ENCODE peak calls at places on chromosomes 3 and 15, in ten cellular contexts. T is HCT116; M is heart right ventricle; Z is CD8-positive, alpha-beta T cell; A is MM.1S; N is body of pancreas; S is right lobe of liver; O is psoas muscle; V is A673; P is SJSA1. U is an unnamed sample.

GRCh38 chr3:190513409-190514162 is at the start of gene IL1RAP:
- DNase-seq in T (peak; percentile 66), M (peak; percentile 92), Z (peak; percentile 76), A (peak; percentile 96), N (peak; percentile 90), S (peak; percentile 97), O (peak; percentile 94), V (peak; percentile 98), P (peak; percentile 88), U (peak; percentile 65)

GRCh38 chr15:82098674-82099073 is 52.9 kb upstream of the MEX3B start:
- DNase-seq in T (no peak), M (no peak), Z (no peak), A (no peak), N (no peak), S (no peak), O (no peak), V (no peak), P (no peak), U (no peak)

GRCh38 chr3:69086133-69086722 is 1.5 kb downstream of the ARL6IP5 start:
- DNase-seq in T (peak; percentile 72), M (peak; percentile 84), Z (peak; percentile 56), A (peak; percentile 63), N (peak; percentile 90), S (peak; percentile 84), O (peak; percentile 96), V (peak; percentile 80), P (peak; percentile 83), U (peak; percentile 78)

GRCh38 chr15:80500021-80500420 is 95.8 kb downstream of the ARNT2 start:
- DNase-seq in T (no peak), M (no peak), Z (no peak), A (no peak), N (no peak), S (no peak), O (no peak), V (no peak), P (no peak), U (no peak)

GRCh38 chr15:39627456-39628130 is 46.7 kb downstream of the THBS1 start:
- DNase-seq in T (no peak), M (no peak), Z (no peak), A (no peak), N (no peak), S (no peak), O (no peak), V (no peak), P (no peak), U (no peak)

GRCh38 chr3:168476360-168476980 is 380.7 kb upstream of the GOLIM4 start:
- DNase-seq in T (no peak), M (no peak), Z (no peak), A (no peak), N (no peak), S (no peak), O (no peak), V (no peak), P (no peak), U (no peak)

GRCh38 chr3:193883551-193883950 is 252.4 kb upstream of the HES1 start:
- DNase-seq in T (no peak), M (no peak), Z (no peak), A (no peak), N (no peak), S (no peak), O (no peak), V (no peak), P (peak; percentile 78), U (no peak)

GRCh38 chr3:193342551-193342950 is 36.0 kb downstream of the ATP13A5 start:
- DNase-seq in T (no peak), M (no peak), Z (no peak), A (no peak), N (no peak), S (no peak), O (no peak), V (no peak), P (no peak), U (no peak)

GRCh38 chr3:115804722-115805121 is 181.4 kb downstream of the GAP43 start:
- DNase-seq in T (no peak), M (no peak), Z (no peak), A (no peak), N (no peak), S (no peak), O (no peak), V (peak; percentile 33), P (no peak), U (no peak)

GRCh38 chr3:67077656-67078055 is 79.5 kb downstream of the KBTBD8 start:
- DNase-seq in T (no peak), M (no peak), Z (no peak), A (no peak), N (no peak), S (no peak), O (no peak), V (no peak), P (no peak), U (no peak)

GRCh38 chr3:129442486-129442885 is 2.5 kb downstream of the IFT122 start:
- DNase-seq in T (no peak), M (no peak), Z (no peak), A (no peak), N (no peak), S (no peak), O (no peak), V (no peak), P (no peak), U (no peak)

GRCh38 chr3:38031022-38031994 is 1.9 kb upstream of the PLCD1 start:
- DNase-seq in T (peak; percentile 31), M (no peak), Z (peak; percentile 30), A (no peak), N (no peak), S (no peak), O (peak; percentile 68), V (no peak), P (no peak), U (no peak)

GRCh38 chr3:68773401-68773800 is 158.9 kb downstream of the TAFA4 start:
- DNase-seq in T (no peak), M (no peak), Z (no peak), A (no peak), N (no peak), S (no peak), O (no peak), V (no peak), P (no peak), U (no peak)

GRCh38 chr15:88202231-88202630 is 54.3 kb downstream of the NTRK3 start:
- DNase-seq in T (no peak), M (no peak), Z (no peak), A (no peak), N (no peak), S (no peak), O (no peak), V (no peak), P (no peak), U (no peak)

DNA sequence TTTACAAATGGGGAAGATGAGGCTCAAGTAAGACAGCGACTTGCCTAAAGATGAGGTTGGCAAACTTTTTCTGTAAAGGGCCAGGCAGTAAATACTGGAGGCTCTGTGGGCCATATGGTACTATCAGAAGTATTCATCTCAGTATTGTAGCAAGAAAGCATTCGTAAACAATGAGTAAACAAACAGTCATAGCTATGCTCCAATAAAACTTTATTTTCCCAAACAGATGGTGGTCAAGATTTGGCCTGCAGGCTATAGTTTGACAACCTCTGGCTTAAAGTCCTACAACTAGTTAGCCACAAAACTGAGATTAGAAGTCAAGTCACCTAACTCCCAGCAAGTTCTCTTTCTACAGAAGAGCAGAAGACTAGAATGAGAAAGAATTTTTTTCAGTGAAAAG is 177.0 kb upstream of the NECTIN3 start:
- DNase-seq in T (no peak), M (no peak), Z (no peak), A (no peak), N (no peak), S (no peak), O (no peak), V (no peak), P (no peak), U (no peak)
- H3K4me3 ChIP-seq in T (no peak overlapping the region), M (no peak overlapping the region), Z (no peak overlapping the region), A (no peak overlapping the region), N (no peak overlapping the region), S (no peak overlapping the region), O (no peak overlapping the region), V (no peak overlapping the region), P (no peak overlapping the region), U (no peak overlapping the region)

GRCh38 chr15:27167738-27168137 is 196.8 kb downstream of the GABRG3 start:
- DNase-seq in T (no peak), M (no peak), Z (no peak), A (no peak), N (no peak), S (no peak), O (no peak), V (no peak), P (no peak), U (no peak)
- H3K9me3 ChIP-seq in T (peaks cover 45% of the 10 kb centered on the region), M (no peaks in the 10 kb centered on the region), Z (no peaks in the 10 kb centered on the region), A (no peaks in the 10 kb centered on the region), N (no peaks in the 10 kb centered on the region), S (no peaks in the 10 kb centered on the region), O (no peaks in the 10 kb centered on the region), V (peaks cover 46% of the 10 kb centered on the region), P (peaks cover 4% of the 10 kb centered on the region), U (peaks cover 12% of the 10 kb centered on the region)

GRCh38 chr3:114551770-114552526 is 258.1 kb downstream of the TIGIT start:
- DNase-seq in T (peak; percentile 85), M (no peak), Z (no peak), A (no peak), N (no peak), S (no peak), O (no peak), V (peak; percentile 17), P (peak; percentile 74), U (no peak)
- H3K27ac ChIP-seq in T (peak overlapping the region; percentile 87), M (no peak overlapping the region), Z (no peak overlapping the region), A (no peak overlapping the region), N (no peak overlapping the region), S (no peak overlapping the region), O (no peak overlapping the region), V (no peak overlapping the region), P (peak overlapping the region; percentile 54), U (no peak overlapping the region)

DNA sequence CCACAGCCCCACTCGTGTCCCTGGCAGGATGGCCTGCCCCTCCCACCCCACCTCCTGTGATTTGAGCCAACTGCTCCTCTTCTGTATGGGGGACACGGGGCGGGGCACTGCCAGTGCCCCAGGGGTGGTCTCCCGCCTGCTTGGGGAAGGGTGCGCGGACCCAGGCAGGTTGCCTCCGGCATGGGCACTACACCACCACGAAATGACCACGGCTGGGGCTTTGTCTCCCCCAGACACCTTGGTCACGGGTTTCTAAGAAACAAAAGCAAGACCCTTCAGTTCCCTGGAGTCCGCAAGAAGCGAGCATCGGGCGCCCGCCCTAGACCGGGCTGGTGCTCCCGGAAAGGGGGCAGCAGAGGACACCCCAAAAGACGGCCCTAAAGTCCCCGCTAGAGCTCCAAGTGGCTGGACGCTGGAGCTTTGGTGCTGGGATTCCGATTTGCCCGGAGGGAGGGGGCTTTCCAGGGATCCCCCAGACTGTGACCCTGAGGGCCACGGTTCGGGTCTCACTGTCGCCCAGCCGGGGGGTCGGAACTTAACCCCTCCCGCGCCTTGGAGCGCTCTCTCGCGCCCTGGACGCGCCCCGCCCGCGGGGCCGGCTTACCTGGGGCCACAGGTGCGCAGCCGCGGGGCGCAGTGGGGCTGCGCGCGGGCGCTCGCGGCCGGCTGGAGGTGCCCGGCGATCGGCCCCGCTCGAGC is 219.5 kb upstream of the PRICKLE2 start:
- DNase-seq in T (no peak), M (no peak), Z (no peak), A (peak; percentile 7), N (peak; percentile 14), S (no peak), O (no peak), V (no peak), P (no peak), U (no peak)
- H3K4me3 ChIP-seq in T (no peak overlapping the region), M (peak overlapping the region; percentile 46), Z (no peak overlapping the region), A (peak overlapping the region; percentile 58), N (peak overlapping the region; percentile 16), S (no peak overlapping the region), O (peak overlapping the region; percentile 43), V (no peak overlapping the region), P (peak overlapping the region; percentile 58), U (peak overlapping the region; percentile 79)

GRCh38 chr15:69570997-69571396 is 118.4 kb downstream of the RPLP1 start:
- DNase-seq in T (no peak), M (no peak), Z (no peak), A (no peak), N (no peak), S (no peak), O (no peak), V (no peak), P (no peak), U (no peak)
- H3K9me3 ChIP-seq in T (no peaks in the 10 kb centered on the region), M (no peaks in the 10 kb centered on the region), Z (no peaks in the 10 kb centered on the region), A (no peaks in the 10 kb centered on the region), N (no peaks in the 10 kb centered on the region), S (no peaks in the 10 kb centered on the region), O (no peaks in the 10 kb centered on the region), V (no peaks in the 10 kb centered on the region), P (no peaks in the 10 kb centered on the region), U (no peaks in the 10 kb centered on the region)

U was measured in AG04450.